ENCODE peak calls at places on chromosomes 6 and 20, in ten cellular contexts. One of them, this sample, is unnamed.

GRCh38 chr6:128168244-128168643 is 267.4 kb upstream of the THEMIS start:
- DNase-seq in stimulated activated naive CD8-positive, alpha-beta T cell treated with anti-CD3 and anti-CD28 coated beads, Interleukin-15, amount 100 ng/mL, for 72 hours: no peak
- DNase-seq in astrocyte of the cerebellum: no peak
- DNase-seq in uterus: no peak
- DNase-seq in epithelial cell of esophagus: peak
- DNase-seq in HEK293T: no peak
- DNase-seq in NCI-H1417: no peak
- DNase-seq in NAMALWA: no peak
- DNase-seq in activated CD4-positive, alpha-beta T cell treated with anti-CD3 and anti-CD28 coated beads, Interleukin-2, amount 50 U/mL, for 4 hours: no peak
- DNase-seq in HTR-8/SVneo: no peak
- DNase-seq in this sample: no peak

GRCh38 chr6:6918216-6918983 is 189.4 kb upstream of the RREB1 start:
- DNase-seq in stimulated activated naive CD8-positive, alpha-beta T cell treated with anti-CD3 and anti-CD28 coated beads, Interleukin-15, amount 100 ng/mL, for 72 hours: peak
- DNase-seq in astrocyte of the cerebellum: no peak
- DNase-seq in uterus: no peak
- DNase-seq in epithelial cell of esophagus: peak
- DNase-seq in HEK293T: no peak
- DNase-seq in NCI-H1417: no peak
- DNase-seq in NAMALWA: peak
- DNase-seq in activated CD4-positive, alpha-beta T cell treated with anti-CD3 and anti-CD28 coated beads, Interleukin-2, amount 50 U/mL, for 4 hours: peak
- DNase-seq in HTR-8/SVneo: peak
- DNase-seq in this sample: peak

GRCh38 chr20:17024513-17025105 is 202.2 kb upstream of the PCSK2 start:
- DNase-seq in stimulated activated naive CD8-positive, alpha-beta T cell treated with anti-CD3 and anti-CD28 coated beads, Interleukin-15, amount 100 ng/mL, for 72 hours: no peak
- DNase-seq in astrocyte of the cerebellum: peak
- DNase-seq in uterus: no peak
- DNase-seq in epithelial cell of esophagus: no peak
- DNase-seq in HEK293T: no peak
- DNase-seq in NCI-H1417: no peak
- DNase-seq in NAMALWA: no peak
- DNase-seq in activated CD4-positive, alpha-beta T cell treated with anti-CD3 and anti-CD28 coated beads, Interleukin-2, amount 50 U/mL, for 4 hours: no peak
- DNase-seq in HTR-8/SVneo: no peak
- DNase-seq in this sample: no peak

GRCh38 chr20:64152906-64153305 is 11.3 kb upstream of the MYT1 start:
- DNase-seq in stimulated activated naive CD8-positive, alpha-beta T cell treated with anti-CD3 and anti-CD28 coated beads, Interleukin-15, amount 100 ng/mL, for 72 hours: no peak
- DNase-seq in astrocyte of the cerebellum: no peak
- DNase-seq in uterus: no peak
- DNase-seq in epithelial cell of esophagus: no peak
- DNase-seq in HEK293T: no peak
- DNase-seq in NCI-H1417: peak
- DNase-seq in NAMALWA: no peak
- DNase-seq in activated CD4-positive, alpha-beta T cell treated with anti-CD3 and anti-CD28 coated beads, Interleukin-2, amount 50 U/mL, for 4 hours: no peak
- DNase-seq in HTR-8/SVneo: no peak
- DNase-seq in this sample: no peak

GRCh38 chr6:102417368-102417767 is 1023.9 kb downstream of the GRIK2 start:
- DNase-seq in stimulated activated naive CD8-positive, alpha-beta T cell treated with anti-CD3 and anti-CD28 coated beads, Interleukin-15, amount 100 ng/mL, for 72 hours: no peak
- DNase-seq in astrocyte of the cerebellum: no peak
- DNase-seq in uterus: no peak
- DNase-seq in epithelial cell of esophagus: no peak
- DNase-seq in HEK293T: no peak
- DNase-seq in NCI-H1417: no peak
- DNase-seq in NAMALWA: peak
- DNase-seq in activated CD4-positive, alpha-beta T cell treated with anti-CD3 and anti-CD28 coated beads, Interleukin-2, amount 50 U/mL, for 4 hours: no peak
- DNase-seq in HTR-8/SVneo: no peak
- DNase-seq in this sample: no peak

GRCh38 chr6:85580104-85580877 is 13.4 kb downstream of the SNX14 start:
- DNase-seq in stimulated activated naive CD8-positive, alpha-beta T cell treated with anti-CD3 and anti-CD28 coated beads, Interleukin-15, amount 100 ng/mL, for 72 hours: no peak
- DNase-seq in astrocyte of the cerebellum: no peak
- DNase-seq in uterus: no peak
- DNase-seq in epithelial cell of esophagus: peak
- DNase-seq in HEK293T: no peak
- DNase-seq in NCI-H1417: no peak
- DNase-seq in NAMALWA: no peak
- DNase-seq in activated CD4-positive, alpha-beta T cell treated with anti-CD3 and anti-CD28 coated beads, Interleukin-2, amount 50 U/mL, for 4 hours: no peak
- DNase-seq in HTR-8/SVneo: no peak
- DNase-seq in this sample: no peak

GRCh38 chr20:46939031-46939430 is 44.4 kb downstream of the EYA2 start:
- DNase-seq in stimulated activated naive CD8-positive, alpha-beta T cell treated with anti-CD3 and anti-CD28 coated beads, Interleukin-15, amount 100 ng/mL, for 72 hours: no peak
- DNase-seq in astrocyte of the cerebellum: no peak
- DNase-seq in uterus: no peak
- DNase-seq in epithelial cell of esophagus: peak
- DNase-seq in HEK293T: peak
- DNase-seq in NCI-H1417: no peak
- DNase-seq in NAMALWA: peak
- DNase-seq in activated CD4-positive, alpha-beta T cell treated with anti-CD3 and anti-CD28 coated beads, Interleukin-2, amount 50 U/mL, for 4 hours: no peak
- DNase-seq in HTR-8/SVneo: peak
- DNase-seq in this sample: no peak

GRCh38 chr6:11381801-11382513 is 149.5 kb upstream of the NEDD9 start:
- DNase-seq in stimulated activated naive CD8-positive, alpha-beta T cell treated with anti-CD3 and anti-CD28 coated beads, Interleukin-15, amount 100 ng/mL, for 72 hours: peak
- DNase-seq in astrocyte of the cerebellum: no peak
- DNase-seq in uterus: no peak
- DNase-seq in epithelial cell of esophagus: no peak
- DNase-seq in HEK293T: no peak
- DNase-seq in NCI-H1417: no peak
- DNase-seq in NAMALWA: peak
- DNase-seq in activated CD4-positive, alpha-beta T cell treated with anti-CD3 and anti-CD28 coated beads, Interleukin-2, amount 50 U/mL, for 4 hours: peak
- DNase-seq in HTR-8/SVneo: no peak
- DNase-seq in this sample: peak

GRCh38 chr6:11782524-11782923 is 3.9 kb upstream of the ADTRP start:
- DNase-seq in stimulated activated naive CD8-positive, alpha-beta T cell treated with anti-CD3 and anti-CD28 coated beads, Interleukin-15, amount 100 ng/mL, for 72 hours: no peak
- DNase-seq in astrocyte of the cerebellum: no peak
- DNase-seq in uterus: no peak
- DNase-seq in epithelial cell of esophagus: no peak
- DNase-seq in HEK293T: no peak
- DNase-seq in NCI-H1417: no peak
- DNase-seq in NAMALWA: no peak
- DNase-seq in activated CD4-positive, alpha-beta T cell treated with anti-CD3 and anti-CD28 coated beads, Interleukin-2, amount 50 U/mL, for 4 hours: no peak
- DNase-seq in HTR-8/SVneo: no peak
- DNase-seq in this sample: no peak

GRCh38 chr6:1049900-1050299 is 262.0 kb upstream of the FOXQ1 start:
- DNase-seq in stimulated activated naive CD8-positive, alpha-beta T cell treated with anti-CD3 and anti-CD28 coated beads, Interleukin-15, amount 100 ng/mL, for 72 hours: no peak
- DNase-seq in astrocyte of the cerebellum: no peak
- DNase-seq in uterus: no peak
- DNase-seq in epithelial cell of esophagus: no peak
- DNase-seq in HEK293T: no peak
- DNase-seq in NCI-H1417: no peak
- DNase-seq in NAMALWA: no peak
- DNase-seq in activated CD4-positive, alpha-beta T cell treated with anti-CD3 and anti-CD28 coated beads, Interleukin-2, amount 50 U/mL, for 4 hours: no peak
- DNase-seq in HTR-8/SVneo: no peak
- DNase-seq in this sample: no peak

GRCh38 chr6:12484519-12484918 is 194.4 kb downstream of the EDN1 start:
- DNase-seq in stimulated activated naive CD8-positive, alpha-beta T cell treated with anti-CD3 and anti-CD28 coated beads, Interleukin-15, amount 100 ng/mL, for 72 hours: no peak
- DNase-seq in astrocyte of the cerebellum: no peak
- DNase-seq in uterus: no peak
- DNase-seq in epithelial cell of esophagus: no peak
- DNase-seq in HEK293T: no peak
- DNase-seq in NCI-H1417: no peak
- DNase-seq in NAMALWA: no peak
- DNase-seq in activated CD4-positive, alpha-beta T cell treated with anti-CD3 and anti-CD28 coated beads, Interleukin-2, amount 50 U/mL, for 4 hours: no peak
- DNase-seq in HTR-8/SVneo: no peak
- DNase-seq in this sample: no peak

GRCh38 chr6:37540390-37540789 is 40.7 kb upstream of the CCDC167 start:
- DNase-seq in stimulated activated naive CD8-positive, alpha-beta T cell treated with anti-CD3 and anti-CD28 coated beads, Interleukin-15, amount 100 ng/mL, for 72 hours: no peak
- DNase-seq in astrocyte of the cerebellum: no peak
- DNase-seq in uterus: no peak
- DNase-seq in epithelial cell of esophagus: no peak
- DNase-seq in HEK293T: no peak
- DNase-seq in NCI-H1417: no peak
- DNase-seq in NAMALWA: no peak
- DNase-seq in activated CD4-positive, alpha-beta T cell treated with anti-CD3 and anti-CD28 coated beads, Interleukin-2, amount 50 U/mL, for 4 hours: no peak
- DNase-seq in HTR-8/SVneo: no peak
- DNase-seq in this sample: no peak

GRCh38 chr6:136039185-136039584 is 187.7 kb downstream of the PDE7B start:
- DNase-seq in stimulated activated naive CD8-positive, alpha-beta T cell treated with anti-CD3 and anti-CD28 coated beads, Interleukin-15, amount 100 ng/mL, for 72 hours: no peak
- DNase-seq in astrocyte of the cerebellum: no peak
- DNase-seq in uterus: no peak
- DNase-seq in epithelial cell of esophagus: no peak
- DNase-seq in HEK293T: no peak
- DNase-seq in NCI-H1417: no peak
- DNase-seq in NAMALWA: no peak
- DNase-seq in activated CD4-positive, alpha-beta T cell treated with anti-CD3 and anti-CD28 coated beads, Interleukin-2, amount 50 U/mL, for 4 hours: no peak
- DNase-seq in HTR-8/SVneo: no peak
- DNase-seq in this sample: no peak

GRCh38 chr6:132763269-132763668 is 5.6 kb upstream of the VNN2 start:
- DNase-seq in stimulated activated naive CD8-positive, alpha-beta T cell treated with anti-CD3 and anti-CD28 coated beads, Interleukin-15, amount 100 ng/mL, for 72 hours: peak
- DNase-seq in astrocyte of the cerebellum: no peak
- DNase-seq in uterus: no peak
- DNase-seq in epithelial cell of esophagus: no peak
- DNase-seq in HEK293T: no peak
- DNase-seq in NCI-H1417: no peak
- DNase-seq in NAMALWA: peak
- DNase-seq in activated CD4-positive, alpha-beta T cell treated with anti-CD3 and anti-CD28 coated beads, Interleukin-2, amount 50 U/mL, for 4 hours: peak
- DNase-seq in HTR-8/SVneo: peak
- DNase-seq in this sample: peak

GRCh38 chr6:69868961-69869360 is 2.6 kb downstream of the COL19A1 start:
- DNase-seq in stimulated activated naive CD8-positive, alpha-beta T cell treated with anti-CD3 and anti-CD28 coated beads, Interleukin-15, amount 100 ng/mL, for 72 hours: no peak
- DNase-seq in astrocyte of the cerebellum: no peak
- DNase-seq in uterus: no peak
- DNase-seq in epithelial cell of esophagus: no peak
- DNase-seq in HEK293T: no peak
- DNase-seq in NCI-H1417: no peak
- DNase-seq in NAMALWA: no peak
- DNase-seq in activated CD4-positive, alpha-beta T cell treated with anti-CD3 and anti-CD28 coated beads, Interleukin-2, amount 50 U/mL, for 4 hours: no peak
- DNase-seq in HTR-8/SVneo: no peak
- DNase-seq in this sample: no peak

GRCh38 chr20:57792386-57793095 is 82.7 kb upstream of the PMEPA1 start:
- DNase-seq in stimulated activated naive CD8-positive, alpha-beta T cell treated with anti-CD3 and anti-CD28 coated beads, Interleukin-15, amount 100 ng/mL, for 72 hours: no peak
- DNase-seq in astrocyte of the cerebellum: no peak
- DNase-seq in uterus: no peak
- DNase-seq in epithelial cell of esophagus: peak
- DNase-seq in HEK293T: no peak
- DNase-seq in NCI-H1417: peak
- DNase-seq in NAMALWA: no peak
- DNase-seq in activated CD4-positive, alpha-beta T cell treated with anti-CD3 and anti-CD28 coated beads, Interleukin-2, amount 50 U/mL, for 4 hours: no peak
- DNase-seq in HTR-8/SVneo: no peak
- DNase-seq in this sample: no peak

This sample was measured in activated T-helper 1 cell treated with anti-CD3 and anti-CD28 coated beads, Interleukin-12 subunit alpha, Interleukin-12 subunit beta, Interleukin-2, Interleukin-4 antibody, amounts not matched to agents 30 ng/mL and 10 ng/mL and 1 ng/mL, durations not matched to agents 14 hours and 24 hours and 36 hours.